ENCODE peak calls at places on chromosomes 1 and 21, in seven cellular contexts. B is right lobe of liver, Z is fibroblast of lung, W is Caco-2, E is neural progenitor cell, L is Peyer's patch, R is body of pancreas. F is an unnamed sample. For H3K27me3, the result is how much of the 10 kb centered on the place peaks cover.

GRCh38 chr1:32759997-32760623 is 57.0 kb downstream of the YARS1 start:
- DNase-seq in R (peak), W (peak), E (peak), Z (no peak), B (peak), L (peak), F (no peak)

GRCh38 chr1:145892486-145893087 is 6.9 kb upstream of the ANKRD35 start:
- DNase-seq in E (no peak), B (no peak), R (peak), L (no peak), W (no peak), Z (peak), F (no peak)

GRCh38 chr1:28773105-28773504 is 36.4 kb downstream of the YTHDF2 start:
- DNase-seq in E (no peak), B (peak), L (no peak), R (no peak), W (no peak), Z (no peak), F (no peak)

GRCh38 chr21:15521644-15522001 is 208.2 kb upstream of the USP25 start:
- DNase-seq in E (no peak), Z (no peak), L (no peak), R (no peak), W (no peak), B (no peak), F (no peak)

GRCh38 chr1:206674745-206675175 is 9.9 kb upstream of the MAPKAPK2 start:
- DNase-seq in E (no peak), W (peak), L (peak), Z (peak), B (no peak), R (peak), F (peak)

GRCh38 chr1:112706505-112707216 is at the start of gene RHOC:
- DNase-seq in Z (peak), R (peak), E (peak), L (peak), W (no peak), B (peak), F (peak)

GRCh38 chr1:205504311-205505075 is at the start of gene CDK18:
- DNase-seq in L (peak), R (peak), B (peak), E (peak), Z (peak), W (peak), F (peak)

GRCh38 chr1:2633401-2633935 is 652 bp upstream of the MMEL1 start:
- DNase-seq in E (no peak), L (peak), W (no peak), R (no peak), Z (no peak), B (no peak), F (no peak)

GRCh38 chr1:10852018-10852417 is 55.6 kb upstream of the CASZ1 start:
- DNase-seq in R (no peak), Z (no peak), B (no peak), E (no peak), W (no peak), L (no peak), F (no peak)

GRCh38 chr1:209808059-209808494 is 2.1 kb upstream of the IRF6 start:
- DNase-seq in E (no peak), L (peak), B (peak), W (peak), Z (peak), R (no peak), F (no peak)

GRCh38 chr1:32900371-32900955 is 726 bp downstream of the TMEM54 start:
- DNase-seq in R (no peak), Z (peak), L (no peak), E (peak), W (no peak), B (no peak), F (no peak)

GRCh38 chr1:242800521-242800920 is 276.0 kb upstream of the PLD5 start:
- DNase-seq in B (no peak), E (no peak), Z (no peak), W (no peak), R (no peak), L (no peak), F (no peak)

GRCh38 chr1:210252621-210253041 is 20.0 kb downstream of the SERTAD4 start:
- DNase-seq in B (no peak), Z (no peak), R (peak), L (peak), E (peak), W (peak), F (no peak)

DNA sequence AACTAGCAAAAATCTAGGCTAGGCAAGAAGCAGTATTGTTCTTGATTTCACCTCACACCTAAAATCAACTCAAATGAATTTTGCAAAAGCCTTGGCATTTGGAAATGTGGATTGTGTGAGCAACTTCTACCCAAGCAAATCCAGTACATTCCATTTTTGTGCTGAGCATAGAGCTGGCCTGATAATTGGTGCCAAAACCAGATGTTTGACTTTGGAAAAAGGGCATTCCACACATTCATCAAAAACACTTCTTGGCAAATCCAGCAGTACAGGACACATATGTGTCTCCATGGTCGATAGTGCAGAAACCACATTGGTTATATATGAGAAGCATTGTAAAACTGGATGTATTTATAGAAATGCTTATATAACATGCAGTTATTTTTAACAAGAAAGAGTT is 210.4 kb downstream of the KCNK2 start:
- DNase-seq in L (no peak), R (no peak), E (no peak), B (no peak), Z (peak), W (no peak), F (no peak)
- TF ChIP-seq CTCF in L (no peak), R (no peak), E (no peak), B (no peak), Z (no peak), W (no peak), F (no peak)

DNA sequence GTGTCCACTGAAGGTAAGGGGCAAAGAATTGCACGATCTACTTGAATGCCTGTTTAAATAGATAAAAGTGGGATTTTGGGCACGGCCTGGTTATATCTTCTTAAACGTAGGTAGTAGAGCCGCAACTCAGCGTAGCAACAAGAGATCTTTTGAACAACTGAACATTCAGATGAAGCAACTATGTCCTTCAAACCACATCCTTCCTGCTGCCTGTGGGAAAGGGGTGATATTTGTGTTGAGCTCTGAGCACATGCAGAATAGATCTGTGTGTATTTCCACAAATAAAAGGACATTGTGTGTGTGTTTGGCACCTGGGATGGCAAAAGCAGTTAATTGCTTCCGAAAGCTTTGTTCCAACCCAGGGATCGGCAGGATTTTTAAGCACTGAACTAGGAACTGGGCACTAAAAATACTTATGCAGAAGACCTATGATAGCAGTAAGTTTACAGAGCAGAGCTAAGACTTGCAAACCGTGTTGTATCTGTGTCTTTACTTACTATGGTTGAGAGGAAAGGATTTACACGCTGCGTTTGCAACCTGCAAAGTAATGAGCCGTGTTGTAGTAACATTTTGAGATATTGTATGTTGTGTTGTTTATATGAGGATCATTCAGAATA is 333.4 kb downstream of the CHRM3 start:
- DNase-seq in Z (no peak), E (no peak), W (no peak), L (peak), R (peak), B (no peak), F (no peak)
- H3K4me3 ChIP-seq in Z (no peak), E (no peak), W (no peak), L (peak), R (no peak), B (no peak), F (no peak)

GRCh38 chr21:46021978-46022544 is 40.5 kb downstream of the COL6A1 start:
- DNase-seq in R (no peak), L (peak), Z (no peak), E (no peak), W (no peak), B (no peak), F (no peak)
- H3K27me3 ChIP-seq in R (under half), L (under half), Z (under half), E (under half), W (under half), B (under half), F (under half)

DNA sequence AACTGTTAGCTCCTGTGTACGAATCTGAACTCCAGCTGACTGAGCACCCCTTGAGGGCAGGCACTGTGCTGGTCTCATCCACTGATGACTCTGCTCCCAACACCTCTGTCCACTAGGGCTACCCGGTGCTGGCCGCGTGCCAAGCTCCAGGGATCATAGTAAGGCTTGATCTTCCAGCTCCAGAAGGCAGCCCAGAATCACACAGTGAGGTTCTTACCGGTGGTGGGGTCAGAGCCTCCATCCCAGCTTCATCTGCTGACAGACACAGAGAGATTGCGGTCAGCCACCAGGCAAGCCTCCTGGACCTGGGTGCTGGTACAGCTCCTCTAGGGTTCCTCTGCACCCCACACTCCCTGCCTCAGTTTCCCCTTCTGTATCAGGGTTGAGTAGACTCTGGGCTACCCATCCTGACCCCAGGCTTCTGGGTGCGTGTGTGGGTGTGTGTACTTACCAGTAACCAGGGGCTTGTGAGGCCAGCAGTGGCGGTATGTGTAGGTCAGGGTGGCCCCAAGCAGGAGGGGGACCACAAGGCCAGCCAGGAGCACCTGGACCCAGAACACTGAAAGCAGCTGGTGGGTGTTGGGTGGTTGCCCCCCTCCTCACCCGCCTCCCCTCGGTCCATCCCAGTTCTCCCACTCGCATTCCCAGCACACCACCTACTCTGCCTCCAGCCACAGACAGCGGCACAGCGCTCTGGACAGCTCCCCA is 3.4 kb downstream of the TNFRSF25 start:
- DNase-seq in Z (no peak), E (no peak), L (peak), R (no peak), B (no peak), W (no peak), F (no peak)
- TF ChIP-seq CTCF in Z (no peak), E (no peak), L (no peak), R (no peak), B (no peak), W (no peak), F (no peak)

DNA sequence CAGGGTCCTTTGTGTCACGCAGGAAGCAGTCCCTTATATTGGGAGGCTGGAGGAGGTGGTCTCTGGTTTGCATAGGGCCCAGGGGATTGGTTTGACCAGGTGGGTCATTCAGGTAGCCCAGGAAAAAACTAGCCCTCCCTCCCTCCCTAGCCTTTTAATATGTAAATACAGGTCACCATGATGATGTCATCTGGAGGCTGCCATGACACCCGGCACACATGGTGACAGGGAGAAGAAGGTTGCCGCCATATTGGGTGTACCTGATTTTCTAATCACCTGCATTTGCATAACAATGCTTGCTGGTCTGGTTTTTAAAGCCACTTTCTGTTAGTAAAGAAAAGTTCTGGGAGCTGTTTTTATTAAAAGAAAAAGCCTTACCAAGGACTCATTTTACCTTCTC is 791.0 kb upstream of the ADGRL4 start:
- DNase-seq in W (no peak), R (no peak), E (no peak), Z (no peak), B (no peak), L (no peak), F (no peak)
- H3K4me3 ChIP-seq in W (no peak), R (no peak), E (no peak), Z (no peak), B (no peak), L (no peak), F (no peak)

GRCh38 chr1:228060458-228061190 is 21.9 kb upstream of the ARF1 start:
- DNase-seq in E (peak), W (no peak), R (no peak), B (no peak), Z (no peak), L (peak), F (no peak)
- H3K27me3 ChIP-seq in E (half or more), W (under half), R (under half), B (under half), Z (under half), L (under half), F (under half)

DNA sequence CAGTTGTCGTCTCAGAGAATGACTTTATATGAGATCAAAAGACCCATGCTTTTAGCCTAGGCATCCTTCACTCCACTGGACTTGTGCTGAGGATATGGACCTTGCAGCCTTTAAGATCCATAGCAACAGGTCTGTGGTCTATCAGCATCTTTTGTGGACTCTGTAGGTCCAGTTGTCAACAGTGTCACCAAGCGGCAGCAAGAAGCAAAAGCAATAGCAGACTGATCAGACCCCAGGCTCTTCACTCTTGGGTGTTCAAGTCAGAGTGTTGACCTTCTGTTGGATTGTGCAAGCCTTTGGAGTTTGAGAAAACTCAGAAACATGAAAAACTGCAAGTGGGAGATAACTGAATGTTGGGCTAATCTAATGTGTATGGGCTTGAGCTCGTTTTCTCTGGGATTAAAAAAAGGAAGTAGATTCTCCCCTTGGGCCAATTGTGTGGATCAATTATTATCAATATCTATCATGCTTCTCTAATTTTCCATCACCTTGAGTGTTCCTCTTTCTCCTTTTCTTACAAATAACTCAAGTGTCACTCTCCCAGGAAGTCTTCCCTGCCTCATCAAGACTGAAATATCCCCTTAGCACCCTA is 144.2 kb downstream of the LYPLAL1 start:
- DNase-seq in L (no peak), R (no peak), W (peak), Z (no peak), E (peak), B (no peak), F (no peak)
- TF ChIP-seq CTCF in L (no peak), R (peak), W (no peak), Z (no peak), E (peak), B (peak), F (no peak)

GRCh38 chr21:33071878-33072306 is 2.0 kb downstream of the OLIG1 start:
- DNase-seq in R (no peak), E (peak), W (no peak), B (no peak), Z (peak), L (no peak), F (no peak)
- H3K4me3 ChIP-seq in R (no peak), E (peak), W (peak), B (peak), Z (peak), L (peak), F (peak)

DNA sequence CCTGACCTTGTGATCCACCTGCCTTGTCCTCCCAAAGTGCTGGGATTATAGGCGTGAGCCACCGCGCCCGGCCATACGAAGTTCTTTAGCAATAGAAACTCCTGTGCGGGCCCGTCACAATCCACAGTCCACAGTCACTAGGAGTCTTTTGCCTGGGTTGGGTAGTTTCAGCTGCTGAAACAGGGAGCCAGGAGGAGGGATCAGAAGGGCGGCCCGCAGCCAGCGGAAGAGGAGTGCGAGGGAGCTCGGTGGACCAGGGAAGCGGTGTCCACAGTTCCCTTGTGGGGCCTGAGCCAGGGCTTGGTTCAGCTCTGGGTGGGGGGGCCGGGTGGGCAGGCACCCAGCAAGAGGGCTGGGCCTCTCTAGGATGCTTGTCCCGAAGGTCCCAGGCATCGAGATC is 17.9 kb upstream of the HSPG2 start:
- DNase-seq in L (no peak), B (no peak), R (peak), E (no peak), Z (no peak), W (no peak), F (peak)
- H3K27me3 ChIP-seq in L (under half), B (under half), R (under half), E (under half), Z (under half), W (under half), F (under half)